ENCODE peak calls at places on chromosome 13, in eight cellular contexts. U, X, R, S, A, H, I and Q are unnamed samples.

GRCh38 chr13:106373304-106373988 is 162.0 kb downstream of the EFNB2 start:
- DNase-seq in R (no peak), U (no peak), X (no peak), A (no peak), S (no peak), I (no peak), H (peak; percentile 14), Q (no peak)

GRCh38 chr13:38325426-38325825 is 24.2 kb upstream of the UFM1 start:
- DNase-seq in H (no peak), X (no peak), S (no peak), U (no peak), R (no peak), A (no peak), I (no peak), Q (no peak)

GRCh38 chr13:28889317-28889716 is 69.2 kb downstream of the MTUS2 start:
- DNase-seq in U (no peak), S (no peak), I (no peak), X (no peak), R (no peak), H (no peak), A (no peak), Q (no peak)

GRCh38 chr13:41520699-41521630 is 63.6 kb downstream of the RGCC start:
- DNase-seq in X (no peak), A (no peak), S (peak; percentile 31), I (no peak), H (no peak), U (no peak), R (no peak), Q (no peak)

GRCh38 chr13:110530839-110531499 is 30.6 kb downstream of the RAB20 start:
- DNase-seq in I (no peak), U (no peak), H (no peak), R (no peak), A (no peak), X (no peak), S (no peak), Q (no peak)

GRCh38 chr13:67219113-67219512 is 11.0 kb downstream of the PCDH9 start:
- DNase-seq in U (no peak), X (no peak), S (no peak), I (no peak), R (no peak), A (no peak), H (no peak), Q (no peak)

GRCh38 chr13:45481688-45482087 is 16.9 kb downstream of the COG3 start:
- DNase-seq in X (no peak), A (no peak), I (no peak), H (no peak), S (no peak), U (no peak), R (no peak), Q (no peak)

GRCh38 chr13:79659161-79659560 is 178.2 kb downstream of the NDFIP2 start:
- DNase-seq in U (no peak), R (no peak), S (no peak), X (peak; percentile 66), A (no peak), I (peak; percentile 17), H (no peak), Q (no peak)

GRCh38 chr13:87953381-87953780 is 282.2 kb downstream of the SLITRK5 start:
- DNase-seq in R (no peak), X (no peak), S (no peak), U (no peak), A (no peak), H (no peak), I (no peak), Q (no peak)

GRCh38 chr13:75481176-75482069 is 546 bp downstream of the TBC1D4 start:
- DNase-seq in I (no peak), H (no peak), S (no peak), R (no peak), U (peak; percentile 6), X (peak; percentile 80), A (no peak), Q (no peak)

GRCh38 chr13:20489185-20489820 is 36.4 kb downstream of the CRYL1 start:
- DNase-seq in S (no peak), X (no peak), H (peak; percentile 48), U (peak; percentile 45), I (peak; percentile 13), A (no peak), R (peak; percentile 49), Q (no peak)

GRCh38 chr13:113997845-113998751 is 24.2 kb upstream of the C13orf46 start:
- DNase-seq in R (no peak), S (peak; percentile 38), I (peak; percentile 48), A (peak; percentile 32), X (no peak), H (no peak), U (no peak), Q (no peak)

GRCh38 chr13:87107626-87108025 is 563.5 kb upstream of the SLITRK5 start:
- DNase-seq in U (no peak), A (no peak), X (no peak), H (no peak), R (no peak), S (no peak), I (no peak), Q (no peak)

GRCh38 chr13:91017031-91017668 is 330.3 kb upstream of the MIR17HG start:
- DNase-seq in H (no peak), I (peak; percentile 2), U (peak; percentile 2), A (no peak), S (peak; percentile 27), X (peak; percentile 55), R (peak; percentile 34), Q (no peak)